ENCODE peak calls at places on chromosomes 4 and X, in five cellular contexts. One of them, this sample, is unnamed.

GRCh38 chrX:70998402-70999027 is 67.6 kb upstream of the SLC7A3 start:
- DNase-seq in IMR-90: peak; percentile 47
- DNase-seq in fibroblast of villous mesenchyme: peak; percentile 49
- DNase-seq in GM06990: no peak
- DNase-seq in tibial nerve: no peak
- DNase-seq in this sample: peak; percentile 43

GRCh38 chr4:139177049-139177887 is at the start of gene ELF2:
- DNase-seq in IMR-90: peak; percentile 84
- DNase-seq in fibroblast of villous mesenchyme: peak; percentile 92
- DNase-seq in GM06990: peak; percentile 79
- DNase-seq in tibial nerve: peak; percentile 87
- DNase-seq in this sample: peak; percentile 92

GRCh38 chr4:4613126-4613465 is 71.2 kb upstream of the STX18 start:
- DNase-seq in GM06990: no peak
- DNase-seq in fibroblast of villous mesenchyme: peak; percentile 6
- DNase-seq in IMR-90: no peak
- DNase-seq in tibial nerve: no peak
- DNase-seq in this sample: no peak

GRCh38 chrX:47873123-47873522 is 36.4 kb downstream of the ZNF81 start:
- DNase-seq in fibroblast of villous mesenchyme: no peak
- DNase-seq in IMR-90: no peak
- DNase-seq in tibial nerve: no peak
- DNase-seq in GM06990: no peak
- DNase-seq in this sample: no peak

GRCh38 chrX:3268804-3269203 is 77.6 kb downstream of the MXRA5 start:
- DNase-seq in fibroblast of villous mesenchyme: peak; percentile 72
- DNase-seq in IMR-90: peak; percentile 71
- DNase-seq in tibial nerve: no peak
- DNase-seq in GM06990: no peak
- DNase-seq in this sample: no peak

GRCh38 chrX:131626681-131627296 is 82.9 kb downstream of the OR13H1 start:
- DNase-seq in fibroblast of villous mesenchyme: peak; percentile 23
- DNase-seq in tibial nerve: no peak
- DNase-seq in IMR-90: no peak
- DNase-seq in GM06990: no peak
- DNase-seq in this sample: peak; percentile 27

GRCh38 chr4:128060130-128060619 is 937 bp upstream of the LARP1B start:
- DNase-seq in fibroblast of villous mesenchyme: peak; percentile 24
- DNase-seq in GM06990: no peak
- DNase-seq in IMR-90: peak; percentile 6
- DNase-seq in tibial nerve: no peak
- DNase-seq in this sample: no peak

GRCh38 chr4:106659386-106659785 is 290.8 kb upstream of the GIMD1 start:
- DNase-seq in IMR-90: no peak
- DNase-seq in GM06990: no peak
- DNase-seq in fibroblast of villous mesenchyme: peak; percentile 67
- DNase-seq in tibial nerve: no peak
- DNase-seq in this sample: no peak

GRCh38 chrX:10350991-10351390 is 194.2 kb downstream of the CLCN4 start:
- DNase-seq in tibial nerve: no peak
- DNase-seq in IMR-90: peak; percentile 41
- DNase-seq in fibroblast of villous mesenchyme: peak; percentile 29
- DNase-seq in GM06990: no peak
- DNase-seq in this sample: peak; percentile 10

GRCh38 chrX:37652053-37652452 is 33.5 kb upstream of the XK start:
- DNase-seq in tibial nerve: no peak
- DNase-seq in fibroblast of villous mesenchyme: no peak
- DNase-seq in GM06990: no peak
- DNase-seq in IMR-90: no peak
- DNase-seq in this sample: no peak

GRCh38 chr4:13484045-13484748 is at the start of gene RAB28:
- DNase-seq in tibial nerve: peak; percentile 91
- DNase-seq in fibroblast of villous mesenchyme: peak; percentile 94
- DNase-seq in GM06990: peak; percentile 94
- DNase-seq in IMR-90: peak; percentile 93
- DNase-seq in this sample: peak; percentile 98

GRCh38 chr4:142480244-142480643 is 365.9 kb downstream of the INPP4B start:
- DNase-seq in tibial nerve: no peak
- DNase-seq in GM06990: no peak
- DNase-seq in fibroblast of villous mesenchyme: peak; percentile 13
- DNase-seq in IMR-90: peak; percentile 37
- DNase-seq in this sample: peak; percentile 30

GRCh38 chr4:156956947-156957346 is 14.7 kb downstream of the PDGFC start:
- DNase-seq in fibroblast of villous mesenchyme: no peak
- DNase-seq in tibial nerve: no peak
- DNase-seq in GM06990: no peak
- DNase-seq in IMR-90: no peak
- DNase-seq in this sample: no peak

GRCh38 chrX:120358687-120359086 is 3.2 kb upstream of the ATP1B4 start:
- DNase-seq in GM06990: no peak
- DNase-seq in tibial nerve: no peak
- DNase-seq in fibroblast of villous mesenchyme: no peak
- DNase-seq in IMR-90: no peak
- DNase-seq in this sample: peak; percentile 11

GRCh38 chr4:168812806-168813205 is 197.2 kb downstream of the CBR4 start:
- DNase-seq in GM06990: no peak
- DNase-seq in IMR-90: no peak
- DNase-seq in tibial nerve: no peak
- DNase-seq in fibroblast of villous mesenchyme: no peak
- DNase-seq in this sample: no peak

GRCh38 chr4:84582988-84583870 is at the start of gene CDS1:
- DNase-seq in IMR-90: no peak
- DNase-seq in GM06990: peak; percentile 27
- DNase-seq in fibroblast of villous mesenchyme: no peak
- DNase-seq in tibial nerve: no peak
- DNase-seq in this sample: no peak

GRCh38 chr4:156685308-156685707 is 286.3 kb downstream of the PDGFC start:
- DNase-seq in tibial nerve: no peak
- DNase-seq in fibroblast of villous mesenchyme: no peak
- DNase-seq in GM06990: no peak
- DNase-seq in IMR-90: no peak
- DNase-seq in this sample: no peak

GRCh38 chr4:168978001-168978700 is 31.9 kb downstream of the CBR4 start:
- DNase-seq in GM06990: no peak
- DNase-seq in tibial nerve: no peak
- DNase-seq in fibroblast of villous mesenchyme: peak; percentile 16
- DNase-seq in IMR-90: peak; percentile 68
- DNase-seq in this sample: peak; percentile 31

GRCh38 chrX:118730500-118731247 is 3.3 kb downstream of the IL13RA1 start:
- DNase-seq in tibial nerve: no peak
- DNase-seq in IMR-90: peak; percentile 85
- DNase-seq in GM06990: no peak
- DNase-seq in fibroblast of villous mesenchyme: peak; percentile 75
- DNase-seq in this sample: peak; percentile 65

GRCh38 chr4:181756451-181756850 is 486.8 kb upstream of the TENM3 start:
- DNase-seq in GM06990: no peak
- DNase-seq in fibroblast of villous mesenchyme: no peak
- DNase-seq in IMR-90: no peak
- DNase-seq in tibial nerve: no peak
- DNase-seq in this sample: no peak

GRCh38 chr4:54228563-54229501 is at the start of gene PDGFRA:
- DNase-seq in fibroblast of villous mesenchyme: peak; percentile 99
- DNase-seq in IMR-90: peak; percentile 94
- DNase-seq in tibial nerve: peak; percentile 70
- DNase-seq in GM06990: no peak
- DNase-seq in this sample: peak; percentile 89

GRCh38 chrX:20665441-20665840 is 398.7 kb upstream of the RPS6KA3 start:
- DNase-seq in fibroblast of villous mesenchyme: peak; percentile 27
- DNase-seq in GM06990: no peak
- DNase-seq in IMR-90: no peak
- DNase-seq in tibial nerve: no peak
- DNase-seq in this sample: no peak

GRCh38 chr4:3262208-3263052 is 13.5 kb downstream of the MSANTD1 start:
- DNase-seq in tibial nerve: no peak
- DNase-seq in fibroblast of villous mesenchyme: no peak
- DNase-seq in GM06990: no peak
- DNase-seq in IMR-90: no peak
- DNase-seq in this sample: no peak

GRCh38 chr4:110245567-110245966 is 47.2 kb upstream of the ELOVL6 start:
- DNase-seq in fibroblast of villous mesenchyme: peak; percentile 54
- DNase-seq in tibial nerve: no peak
- DNase-seq in IMR-90: peak; percentile 49
- DNase-seq in GM06990: no peak
- DNase-seq in this sample: peak; percentile 42

GRCh38 chr4:121900132-121900983 is 30.1 kb upstream of the BBS7 start:
- DNase-seq in IMR-90: peak; percentile 61
- DNase-seq in GM06990: peak; percentile 7
- DNase-seq in fibroblast of villous mesenchyme: peak; percentile 70
- DNase-seq in tibial nerve: no peak
- DNase-seq in this sample: peak; percentile 59

GRCh38 chr4:71333960-71334951 is 4.6 kb upstream of the SLC4A4 start:
- DNase-seq in GM06990: no peak
- DNase-seq in tibial nerve: no peak
- DNase-seq in IMR-90: peak; percentile 66
- DNase-seq in fibroblast of villous mesenchyme: no peak
- DNase-seq in this sample: peak; percentile 15

GRCh38 chrX:115602729-115603389 is 41.9 kb downstream of the PLS3 start:
- DNase-seq in GM06990: no peak
- DNase-seq in tibial nerve: no peak
- DNase-seq in IMR-90: no peak
- DNase-seq in fibroblast of villous mesenchyme: no peak
- DNase-seq in this sample: no peak

GRCh38 chr4:85720736-85721135 is 245.8 kb downstream of the ARHGAP24 start:
- DNase-seq in GM06990: no peak
- DNase-seq in fibroblast of villous mesenchyme: peak; percentile 32
- DNase-seq in tibial nerve: no peak
- DNase-seq in IMR-90: peak; percentile 23
- DNase-seq in this sample: peak; percentile 47

GRCh38 chrX:3651272-3651671 is 62.2 kb downstream of the PRKX start:
- DNase-seq in fibroblast of villous mesenchyme: peak; percentile 53
- DNase-seq in tibial nerve: no peak
- DNase-seq in GM06990: no peak
- DNase-seq in IMR-90: peak; percentile 49
- DNase-seq in this sample: peak; percentile 77

GRCh38 chr4:121951570-121952110 is at the start of gene TRPC3:
- DNase-seq in GM06990: peak; percentile 34
- DNase-seq in fibroblast of villous mesenchyme: no peak
- DNase-seq in tibial nerve: no peak
- DNase-seq in IMR-90: peak; percentile 25
- DNase-seq in this sample: peak; percentile 6

GRCh38 chrX:31316340-31316991 is 244.6 kb upstream of the FTHL17 start:
- DNase-seq in tibial nerve: no peak
- DNase-seq in fibroblast of villous mesenchyme: no peak
- DNase-seq in GM06990: no peak
- DNase-seq in IMR-90: no peak
- DNase-seq in this sample: no peak

GRCh38 chr4:82367438-82368097 is 6.2 kb downstream of the HNRNPD start:
- DNase-seq in IMR-90: no peak
- DNase-seq in GM06990: no peak
- DNase-seq in tibial nerve: no peak
- DNase-seq in fibroblast of villous mesenchyme: peak; percentile 52
- DNase-seq in this sample: no peak
- H3K4me3 ChIP-seq in IMR-90: no peak overlapping the region
- H3K4me3 ChIP-seq in GM06990: no peak overlapping the region
- H3K4me3 ChIP-seq in tibial nerve: no peak overlapping the region
- H3K4me3 ChIP-seq in fibroblast of villous mesenchyme: no peak overlapping the region
- H3K4me3 ChIP-seq in this sample: no peak overlapping the region

GRCh38 chr4:42398448-42399355 is 1.4 kb downstream of the SHISA3 start:
- DNase-seq in fibroblast of villous mesenchyme: no peak
- DNase-seq in IMR-90: no peak
- DNase-seq in GM06990: no peak
- DNase-seq in tibial nerve: no peak
- DNase-seq in this sample: peak; percentile 13
- TF ChIP-seq CTCF in fibroblast of villous mesenchyme: no peak
- TF ChIP-seq CTCF in IMR-90: no peak
- TF ChIP-seq CTCF in GM06990: peak; percentile 6
- TF ChIP-seq CTCF in tibial nerve: no peak
- TF ChIP-seq CTCF in this sample: no peak

GRCh38 chr4:36241771-36242170 is 2.5 kb downstream of the ARAP2 start:
- DNase-seq in GM06990: peak; percentile 40
- DNase-seq in fibroblast of villous mesenchyme: peak; percentile 17
- DNase-seq in tibial nerve: no peak
- DNase-seq in IMR-90: no peak
- DNase-seq in this sample: peak; percentile 7
- H3K4me3 ChIP-seq in GM06990: peak overlapping the region; percentile 98
- H3K4me3 ChIP-seq in fibroblast of villous mesenchyme: peak overlapping the region; percentile 2
- H3K4me3 ChIP-seq in tibial nerve: peak overlapping the region; percentile 89
- H3K4me3 ChIP-seq in IMR-90: no peak overlapping the region
- H3K4me3 ChIP-seq in this sample: no peak overlapping the region

GRCh38 chrX:152632445-152633097 is 5.1 kb upstream of the GABRQ start:
- DNase-seq in IMR-90: peak; percentile 24
- DNase-seq in fibroblast of villous mesenchyme: peak; percentile 34
- DNase-seq in GM06990: no peak
- DNase-seq in tibial nerve: peak; percentile 38
- DNase-seq in this sample: peak; percentile 43
- TF ChIP-seq CTCF in IMR-90: peak; percentile 71
- TF ChIP-seq CTCF in fibroblast of villous mesenchyme: peak; percentile 78
- TF ChIP-seq CTCF in GM06990: peak; percentile 91
- TF ChIP-seq CTCF in tibial nerve: peak; percentile 64
- TF ChIP-seq CTCF in this sample: peak; percentile 77

DNA sequence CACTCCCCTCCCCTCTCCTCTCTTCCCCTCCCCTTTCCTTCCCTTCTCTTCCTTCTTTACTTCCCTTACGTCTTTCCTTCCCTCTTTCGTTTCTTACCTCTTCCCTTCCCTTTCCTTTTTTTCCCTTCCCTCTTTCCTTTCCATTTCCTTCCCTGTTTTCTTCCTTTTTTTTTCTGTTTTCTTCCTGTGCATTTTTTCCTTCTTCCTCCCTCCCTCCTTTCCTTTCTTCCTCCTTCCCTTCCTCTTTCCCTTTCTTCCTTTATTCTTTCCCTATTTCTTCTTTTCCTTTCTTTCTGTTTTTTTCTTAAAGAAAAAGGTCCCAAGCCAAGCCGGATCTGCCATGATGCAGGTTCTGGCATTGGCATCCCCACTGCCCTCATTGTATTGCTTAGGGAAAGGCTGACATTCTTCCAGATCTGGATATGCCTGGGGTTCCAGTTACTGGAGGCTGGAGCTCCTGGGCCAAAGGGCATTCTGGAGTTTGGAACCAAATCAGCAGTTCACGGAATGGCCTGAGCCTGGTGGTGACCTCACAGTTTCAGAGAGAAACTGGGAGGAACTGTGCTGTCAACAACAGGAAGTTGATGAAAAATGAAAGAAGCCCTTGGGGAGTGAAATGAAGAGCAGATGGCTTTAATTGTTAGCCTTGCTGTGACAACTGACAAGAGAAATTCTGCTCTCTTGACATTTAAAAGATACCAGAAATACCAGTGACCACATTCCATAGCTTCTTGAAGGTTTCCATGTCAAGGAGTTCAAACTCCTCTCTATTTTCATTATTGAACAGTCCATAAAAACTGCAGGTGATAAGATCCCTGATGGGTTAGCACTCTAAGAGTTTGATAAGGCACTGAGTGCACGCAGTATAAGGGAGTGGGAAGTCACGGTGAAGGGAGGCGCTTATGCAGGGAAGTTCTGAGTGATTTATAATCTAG is 622.1 kb downstream of the SPRY1 start:
- DNase-seq in tibial nerve: peak; percentile 21
- DNase-seq in GM06990: peak; percentile 28
- DNase-seq in fibroblast of villous mesenchyme: peak; percentile 77
- DNase-seq in IMR-90: peak; percentile 37
- DNase-seq in this sample: peak; percentile 25
- H3K4me3 ChIP-seq in tibial nerve: no peak overlapping the region
- H3K4me3 ChIP-seq in GM06990: peak overlapping the region; percentile 30
- H3K4me3 ChIP-seq in fibroblast of villous mesenchyme: no peak overlapping the region
- H3K4me3 ChIP-seq in IMR-90: no peak overlapping the region
- H3K4me3 ChIP-seq in this sample: no peak overlapping the region

This sample was measured in astrocyte of the spinal cord.